ENCODE peak calls at places on chromosomes 1 and 21, in nine cellular contexts. I is progenitor cell of endocrine pancreas; U is NCI-H2171 treated with DMSO at 0.1 percent for 48 hours; A is posterior cingulate gyrus; F is stimulated activated CD4-positive, alpha-beta T cell treated with anti-CD3 and anti-CD28 coated beads, Interleukin-1b, Interleukin-23, amount 100 ng/mL, for 4 hours; T is amygdala; M is activated T-cell treated with anti-CD3 and anti-CD28 coated beads, Interleukin-2, amount 50 U/mL, for 72 hours; Y is left ventricle myocardium inferior; B is NCI-H1417. X is an unnamed sample.

GRCh38 chr1:86233406-86233805 is 76.8 kb upstream of the COL24A1 start:
- DNase-seq in I (no peak), U (no peak), A (no peak), F (no peak), T (no peak), M (no peak), Y (no peak), B (no peak), X (no peak)

GRCh38 chr1:31746687-31747086 is 17.5 kb downstream of the ADGRB2 start:
- DNase-seq in I (no peak), U (peak; percentile 51), A (no peak), F (no peak), T (no peak), M (no peak), Y (no peak), B (no peak), X (no peak)

GRCh38 chr1:20358761-20359263 is 68.1 kb downstream of the VWA5B1 start:
- DNase-seq in I (no peak), U (peak; percentile 79), A (no peak), F (no peak), T (no peak), M (no peak), Y (peak; percentile 71), B (peak; percentile 73), X (no peak)

GRCh38 chr21:27134513-27134912 is 167.6 kb upstream of the ADAMTS5 start:
- DNase-seq in I (no peak), U (peak; percentile 93), A (no peak), F (no peak), T (no peak), M (no peak), Y (no peak), B (peak; percentile 69), X (no peak)

GRCh38 chr1:18018381-18018780 is 89.2 kb upstream of the IGSF21 start:
- DNase-seq in I (no peak), U (no peak), A (no peak), F (no peak), T (no peak), M (no peak), Y (no peak), B (no peak), X (no peak)

GRCh38 chr1:198042168-198042567 is 114.6 kb upstream of the NEK7 start:
- DNase-seq in I (no peak), U (peak; percentile 13), A (no peak), F (no peak), T (no peak), M (no peak), Y (no peak), B (no peak), X (no peak)

GRCh38 chr1:98256700-98257099 is 335.9 kb upstream of the DPYD start:
- DNase-seq in I (no peak), U (no peak), A (no peak), F (no peak), T (no peak), M (no peak), Y (no peak), B (no peak), X (no peak)

GRCh38 chr1:244352156-244352830 is 99.4 kb downstream of the ADSS2 start:
- DNase-seq in I (no peak), U (no peak), A (no peak), F (no peak), T (no peak), M (no peak), Y (no peak), B (no peak), X (no peak)

X was measured in activated T-helper 9 cell treated with anti-CD3 and anti-CD28 coated beads, Interleukin-2, amount 50 U/mL, for 16 hours.